ENCODE peak calls at places on chromosomes 2 and 18, in nine cellular contexts. U is right lobe of liver, Q is OCI-LY7, S is A549, L is heart right ventricle, W is adrenal gland, T is SK-N-SH, G is HCT116, M is tibial artery. I is an unnamed sample. For H3K9me3 and H3K4me1, the result is how much of the 10 kb centered on the place peaks cover.

GRCh38 chr2:109102588-109103233 is 26.3 kb upstream of the SH3RF3 start:
- DNase-seq in W (no peak), U (no peak), T (no peak), S (no peak), Q (no peak), M (no peak), L (no peak), G (no peak), I (no peak)

GRCh38 chr2:223696719-223697118 is 94.6 kb upstream of the SCG2 start:
- DNase-seq in W (no peak), M (no peak), U (no peak), S (no peak), G (peak), T (no peak), L (no peak), Q (no peak), I (no peak)

GRCh38 chr2:151766421-151767153 is 32.3 kb upstream of the NEB start:
- DNase-seq in M (no peak), G (no peak), Q (peak), L (no peak), T (no peak), U (no peak), S (no peak), W (no peak), I (no peak)

GRCh38 chr2:228417526-228417925 is 236.0 kb upstream of the SPHKAP start:
- DNase-seq in M (no peak), Q (no peak), T (no peak), S (no peak), G (no peak), W (no peak), U (no peak), L (no peak), I (no peak)

GRCh38 chr2:200705305-200705985 is 106.3 kb upstream of the BZW1 start:
- DNase-seq in L (no peak), U (no peak), M (no peak), Q (peak), S (peak), W (no peak), G (no peak), T (no peak), I (peak)

GRCh38 chr2:74869522-74869921 is 35.6 kb downstream of the HK2 start:
- DNase-seq in U (no peak), W (no peak), L (no peak), S (no peak), Q (no peak), T (no peak), M (no peak), G (no peak), I (no peak)

GRCh38 chr18:42051411-42051810 is 96.4 kb downstream of the PIK3C3 start:
- DNase-seq in G (no peak), T (no peak), U (no peak), Q (no peak), L (no peak), W (no peak), S (no peak), M (no peak), I (no peak)

GRCh38 chr2:158931577-158931976 is 36.9 kb upstream of the TANC1 start:
- DNase-seq in G (no peak), U (no peak), L (no peak), S (no peak), W (no peak), M (no peak), T (no peak), Q (no peak), I (no peak)

GRCh38 chr2:41870948-41871522 is 176.8 kb upstream of the PKDCC start:
- DNase-seq in T (peak), Q (no peak), L (no peak), W (no peak), U (no peak), G (no peak), S (no peak), M (no peak), I (peak)

GRCh38 chr2:104468846-104469245 is 385.1 kb upstream of the POU3F3 start:
- DNase-seq in W (no peak), L (no peak), G (no peak), S (no peak), T (no peak), M (no peak), U (no peak), Q (no peak), I (no peak)

GRCh38 chr18:58901143-58901542 is 36.5 kb downstream of the ZNF532 start:
- DNase-seq in S (no peak), W (no peak), U (no peak), M (no peak), G (no peak), L (no peak), Q (no peak), T (no peak), I (no peak)

GRCh38 chr18:74778191-74778847 is 180.6 kb downstream of the ZNF407 start:
- DNase-seq in Q (no peak), M (no peak), T (no peak), W (no peak), S (no peak), U (no peak), G (no peak), L (no peak), I (no peak)

GRCh38 chr2:174970092-174970491 is 35.1 kb downstream of the CHN1 start:
- DNase-seq in S (no peak), G (no peak), U (no peak), W (no peak), M (no peak), L (no peak), Q (no peak), T (no peak), I (no peak)

GRCh38 chr2:64860321-64860751 is 128.9 kb upstream of the SLC1A4 start:
- DNase-seq in G (no peak), W (no peak), Q (peak), M (peak), U (no peak), S (no peak), L (no peak), T (no peak), I (no peak)

GRCh38 chr2:196338440-196338839 is 167.1 kb upstream of the STK17B start:
- DNase-seq in W (no peak), Q (no peak), U (no peak), M (no peak), L (no peak), G (no peak), S (no peak), T (no peak), I (no peak)

GRCh38 chr2:128365217-128365905 is 46.7 kb upstream of the HS6ST1 start:
- DNase-seq in Q (no peak), T (no peak), U (no peak), M (peak), G (no peak), W (no peak), L (no peak), S (no peak), I (no peak)

GRCh38 chr18:44507729-44508325 is 172.9 kb upstream of the SETBP1 start:
- DNase-seq in T (no peak), L (peak), M (peak), S (no peak), U (peak), W (peak), G (no peak), Q (peak), I (peak)

GRCh38 chr2:160482673-160483072 is 10.9 kb downstream of the RBMS1 start:
- DNase-seq in M (no peak), L (no peak), G (no peak), Q (no peak), T (peak), S (no peak), W (no peak), U (no peak), I (no peak)

GRCh38 chr2:1601471-1602358 is 142.6 kb downstream of the PXDN start:
- DNase-seq in T (no peak), Q (no peak), G (no peak), L (peak), W (no peak), U (no peak), S (no peak), M (peak), I (peak)

GRCh38 chr2:170121689-170122088 is 56.3 kb upstream of the MYO3B start:
- DNase-seq in W (no peak), S (no peak), M (no peak), T (no peak), U (no peak), L (no peak), Q (no peak), G (no peak), I (no peak)
- H3K9me3 ChIP-seq in W (under half), S (under half), M (under half), T (under half), U (under half), L (under half), Q (under half), G (under half), I (under half)

DNA sequence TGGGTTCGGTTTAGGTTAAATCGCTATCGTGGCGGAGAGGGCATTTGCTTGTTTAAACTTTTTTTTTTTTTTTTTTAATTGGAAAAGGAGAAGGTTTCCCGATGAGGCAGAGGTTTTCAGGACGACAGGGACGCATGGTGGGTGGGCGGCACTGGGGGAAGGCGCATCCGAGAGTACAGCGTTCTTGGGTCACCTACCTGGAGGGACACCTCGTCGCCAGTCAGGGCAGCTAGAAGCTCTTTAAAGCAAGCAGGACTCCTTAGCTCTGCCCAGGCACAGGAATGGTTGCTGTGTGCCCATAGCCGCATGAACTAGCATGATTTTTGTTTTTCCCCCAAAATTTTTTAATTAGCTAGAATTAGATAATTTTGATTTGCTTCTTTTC is 444 bp downstream of the LDLRAD4 start:
- DNase-seq in G (no peak), W (no peak), L (no peak), Q (no peak), M (no peak), T (no peak), S (no peak), U (no peak), I (no peak)
- H3K4me1 ChIP-seq in G (under half), W (half or more), L (under half), Q (under half), M (under half), T (under half), S (under half), U (half or more), I (half or more)

GRCh38 chr2:56361844-56362243 is 178.1 kb downstream of the CCDC85A start:
- DNase-seq in M (no peak), Q (no peak), U (no peak), W (no peak), G (no peak), L (no peak), S (no peak), T (no peak), I (no peak)
- TF ChIP-seq CTCF in M (no peak), Q (no peak), U (no peak), W (no peak), G (no peak), L (no peak), S (no peak), T (no peak), I (no peak)

DNA sequence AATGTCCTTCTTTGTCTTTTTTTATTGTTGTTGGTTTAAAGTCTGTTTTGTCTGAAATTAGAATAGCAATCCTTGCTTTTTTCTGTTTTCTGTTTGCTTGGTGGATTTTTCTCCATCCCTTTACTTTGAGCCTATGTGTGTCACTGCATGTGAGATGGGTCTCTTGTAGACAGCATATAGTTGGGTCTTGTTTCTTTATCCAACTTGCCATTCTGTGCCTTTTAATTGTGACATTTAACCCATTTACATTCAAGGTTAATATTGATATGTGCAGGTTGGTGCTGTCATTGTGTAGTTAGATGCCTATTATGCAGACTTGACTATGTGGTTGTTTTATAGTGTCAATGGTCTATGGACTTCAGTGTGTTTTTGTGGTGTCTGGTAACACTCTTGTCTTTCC is 197.5 kb upstream of the FN1 start:
- DNase-seq in T (no peak), S (no peak), W (no peak), G (no peak), Q (no peak), U (no peak), L (no peak), M (no peak), I (no peak)
- H3K9me3 ChIP-seq in T (under half), S (under half), W (under half), G (under half), Q (under half), U (under half), L (half or more), M (under half), I (half or more)

GRCh38 chr18:12315481-12315880 is 7.4 kb downstream of the TUBB6 start:
- DNase-seq in L (no peak), T (no peak), M (no peak), G (no peak), W (no peak), U (no peak), Q (no peak), S (no peak), I (no peak)
- H3K4me1 ChIP-seq in L (under half), T (under half), M (under half), G (under half), W (under half), U (under half), Q (under half), S (under half), I (half or more)

DNA sequence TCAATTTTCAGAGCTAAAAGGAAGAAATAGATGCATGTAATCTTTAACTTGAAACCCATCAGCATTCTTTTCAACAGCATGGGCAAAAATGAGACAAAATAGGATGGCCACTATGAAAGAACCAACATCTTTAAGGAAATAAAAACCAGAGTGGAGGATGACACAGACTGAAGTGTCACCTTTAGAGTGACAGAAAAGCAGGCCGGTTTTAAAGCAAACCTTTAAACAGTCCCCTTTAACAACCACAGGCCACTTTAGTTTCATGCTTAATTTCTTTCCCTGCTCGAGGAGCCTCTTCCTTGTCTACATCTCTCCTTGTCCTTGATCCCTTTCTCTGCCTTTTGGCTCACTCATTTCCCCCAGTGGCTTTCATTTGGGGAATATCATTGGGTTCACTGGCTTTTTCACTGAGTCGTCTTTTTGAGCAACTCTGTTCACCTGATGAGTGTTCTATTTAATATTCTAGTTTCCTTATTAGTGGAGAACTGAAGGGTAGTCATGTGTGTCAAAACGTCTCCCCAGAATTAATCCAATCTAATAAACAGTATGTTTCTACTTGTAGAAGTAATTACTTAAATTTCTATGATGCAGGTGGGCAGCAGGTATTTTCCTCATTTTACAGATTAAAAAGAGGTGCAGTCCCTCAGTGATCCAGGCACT is 72.5 kb downstream of the DOCK10 start:
- DNase-seq in G (no peak), U (no peak), L (no peak), S (no peak), Q (no peak), W (no peak), M (no peak), T (no peak), I (no peak)
- TF ChIP-seq CTCF in G (no peak), U (no peak), L (no peak), S (no peak), Q (no peak), W (no peak), M (no peak), T (no peak), I (no peak)

I was measured in left ventricle myocardium inferior.